ENCODE peak calls at places on chromosome 11, in nine cellular contexts. V is NCI-H524; W is left cardiac atrium; T is GDM1; R is activated naive CD8-positive, alpha-beta T cell treated with anti-CD3 and anti-CD28 coated beads, Interleukin-2, amount 50 U/mL, for 24 hours; X is fibroblast of lung; D is NCI-H2081; O is stimulated activated naive CD4-positive, alpha-beta T cell; G is germinal center. S is an unnamed sample.

GRCh38 chr11:9613830-9614762 is 40.6 kb downstream of the WEE1 start:
- DNase-seq in V (peak; percentile 62), X (peak; percentile 79), D (peak; percentile 71), O (peak; percentile 79), R (peak; percentile 96), T (peak; percentile 81), W (peak; percentile 90), G (peak; percentile 88), S (no peak)

GRCh38 chr11:116072776-116073175 is 568.6 kb upstream of the CADM1 start:
- DNase-seq in O (no peak), W (no peak), G (peak; percentile 4), X (no peak), V (peak; percentile 26), R (no peak), D (no peak), T (no peak), S (no peak)

GRCh38 chr11:74185695-74186094 is 14.6 kb downstream of the PPME1 start:
- DNase-seq in R (no peak), V (no peak), O (no peak), T (no peak), D (no peak), G (no peak), W (no peak), X (peak; percentile 70), S (no peak)

GRCh38 chr11:60905551-60906113 is 753 bp downstream of the PRPF19 start:
- DNase-seq in X (peak; percentile 75), G (no peak), R (no peak), O (no peak), V (peak; percentile 29), T (no peak), D (peak; percentile 17), W (no peak), S (no peak)

GRCh38 chr11:65851083-65851579 is 6.8 kb downstream of the CFL1 start:
- DNase-seq in D (no peak), T (no peak), G (peak; percentile 57), W (no peak), X (no peak), R (no peak), V (no peak), O (no peak), S (no peak)

GRCh38 chr11:75388386-75389275 is 10.7 kb upstream of the RPS3 start:
- DNase-seq in T (peak; percentile 66), O (peak; percentile 49), X (peak; percentile 61), R (peak; percentile 70), D (peak; percentile 74), G (peak; percentile 75), V (peak; percentile 83), W (peak; percentile 73), S (peak; percentile 63)

GRCh38 chr11:62934496-62934785 is 13.3 kb upstream of the CHRM1 start:
- DNase-seq in O (no peak), R (no peak), X (no peak), W (no peak), G (no peak), T (no peak), V (no peak), D (no peak), S (no peak)

GRCh38 chr11:91158297-91158696 is 935.4 kb upstream of the CHORDC1 start:
- DNase-seq in O (no peak), G (no peak), V (peak; percentile 60), D (no peak), X (no peak), T (no peak), W (no peak), R (no peak), S (no peak)

GRCh38 chr11:76148941-76149613 is 57.2 kb downstream of the WNT11 start:
- DNase-seq in G (no peak), D (no peak), V (no peak), X (no peak), W (no peak), T (no peak), O (no peak), R (no peak), S (no peak)

GRCh38 chr11:1653541-1654387 is 24.2 kb downstream of the KRTAP5-5 start:
- DNase-seq in X (no peak), R (no peak), G (no peak), D (no peak), O (no peak), T (no peak), V (no peak), W (no peak), S (no peak)